ENCODE peak calls at places on chromosomes 13 and 19, in ten cellular contexts. W is pancreas; J is activated naive CD4-positive, alpha-beta T cell; N is HCEC 1CT; F is activated T-cell treated with anti-CD3 and anti-CD28 coated beads for 48 hours; D is CD4-positive, CD25-positive, alpha-beta regulatory T cell; M is effector memory CD4-positive, alpha-beta T cell; I is stimulated activated CD4-positive, alpha-beta T cell treated with anti-CD3 and anti-CD28 coated beads, Interleukin-4, amount 100 ng/mL, for 48 hours; P is SHP77; K is pulmonary artery endothelial cell. Y is an unnamed sample.

GRCh38 chr19:3346677-3347353 is 19.6 kb upstream of the NFIC start:
- DNase-seq in W (peak), J (no peak), N (peak), F (no peak), D (no peak), M (no peak), I (no peak), P (peak), K (no peak), Y (peak)

GRCh38 chr19:55486043-55486970 is 1.3 kb downstream of the NAT14 start:
- DNase-seq in W (no peak), J (no peak), N (no peak), F (no peak), D (no peak), M (no peak), I (no peak), P (no peak), K (no peak), Y (no peak)

GRCh38 chr13:106083620-106084350 is 451.7 kb downstream of the EFNB2 start:
- DNase-seq in W (no peak), J (no peak), N (peak), F (no peak), D (no peak), M (no peak), I (no peak), P (no peak), K (peak), Y (no peak)

GRCh38 chr19:38012944-38013343 is 105.9 kb downstream of the SIPA1L3 start:
- DNase-seq in W (no peak), J (no peak), N (no peak), F (no peak), D (no peak), M (no peak), I (no peak), P (no peak), K (no peak), Y (no peak)

GRCh38 chr13:110054041-110054440 is 252.9 kb downstream of the COL4A1 start:
- DNase-seq in W (no peak), J (no peak), N (no peak), F (no peak), D (no peak), M (no peak), I (no peak), P (no peak), K (no peak), Y (no peak)

GRCh38 chr13:111533900-111534645 is 213.6 kb downstream of the TEX29 start:
- DNase-seq in W (no peak), J (no peak), N (no peak), F (no peak), D (no peak), M (no peak), I (no peak), P (peak), K (no peak), Y (no peak)

GRCh38 chr19:40962460-40962961 is 28.6 kb upstream of the CYP2B6 start:
- DNase-seq in W (no peak), J (no peak), N (no peak), F (no peak), D (no peak), M (no peak), I (no peak), P (no peak), K (no peak), Y (no peak)

GRCh38 chr19:40512473-40513344 is 45.9 kb downstream of the SPTBN4 start:
- DNase-seq in W (no peak), J (no peak), N (no peak), F (no peak), D (no peak), M (no peak), I (no peak), P (no peak), K (no peak), Y (no peak)

GRCh38 chr19:15372470-15372869 is 7.1 kb downstream of the AKAP8 start:
- DNase-seq in W (no peak), J (no peak), N (no peak), F (peak), D (no peak), M (no peak), I (peak), P (no peak), K (no peak), Y (no peak)

GRCh38 chr13:57740719-57741118 is 109.2 kb downstream of the PCDH17 start:
- DNase-seq in W (no peak), J (no peak), N (no peak), F (no peak), D (no peak), M (no peak), I (no peak), P (no peak), K (no peak), Y (no peak)

GRCh38 chr19:38090561-38090960 is 133.5 kb downstream of the DPF1 start:
- DNase-seq in W (peak), J (no peak), N (no peak), F (no peak), D (no peak), M (no peak), I (no peak), P (peak), K (no peak), Y (no peak)

GRCh38 chr19:49850487-49851342 is at the start of gene PTOV1:
- DNase-seq in W (peak), J (peak), N (peak), F (peak), D (peak), M (peak), I (peak), P (peak), K (peak), Y (peak)

GRCh38 chr19:16897572-16898056 is 8.8 kb downstream of the F2RL3 start:
- DNase-seq in W (no peak), J (no peak), N (no peak), F (no peak), D (no peak), M (no peak), I (no peak), P (peak), K (no peak), Y (no peak)

GRCh38 chr19:1007399-1007745 is 7.2 kb downstream of the GRIN3B start:
- DNase-seq in W (no peak), J (no peak), N (no peak), F (no peak), D (no peak), M (no peak), I (no peak), P (no peak), K (no peak), Y (no peak)

GRCh38 chr13:107373551-107373950 is 805.6 kb upstream of the ARGLU1 start:
- DNase-seq in W (no peak), J (no peak), N (peak), F (no peak), D (no peak), M (no peak), I (no peak), P (peak), K (peak), Y (no peak)

GRCh38 chr19:32303193-32303592 is 42.2 kb upstream of the ZNF507 start:
- DNase-seq in W (no peak), J (no peak), N (no peak), F (no peak), D (no peak), M (no peak), I (no peak), P (no peak), K (no peak), Y (no peak)

GRCh38 chr13:114107686-114108081 is 24.7 kb downstream of the RASA3 start:
- DNase-seq in W (no peak), J (no peak), N (peak), F (no peak), D (no peak), M (no peak), I (no peak), P (peak), K (no peak), Y (peak)

GRCh38 chr13:114311908-114312307 is 2.4 kb upstream of the CHAMP1 start:
- DNase-seq in W (no peak), J (no peak), N (no peak), F (no peak), D (no peak), M (no peak), I (no peak), P (no peak), K (no peak), Y (no peak)

GRCh38 chr19:41869374-41869955 is 7.6 kb upstream of the CD79A start:
- DNase-seq in W (peak), J (no peak), N (no peak), F (no peak), D (no peak), M (no peak), I (no peak), P (no peak), K (no peak), Y (no peak)

Y was measured in tibial artery.